ENCODE peak calls at places on chromosome 4, in four cellular contexts. T is WERI-Rb-1, L is PC-3, E is astrocyte of the cerebellum. V is an unnamed sample.

GRCh38 chr4:118410143-118410542 is 57.3 kb upstream of the PRSS12 start:
- DNase-seq in E (no peak), L (peak), T (no peak), V (peak)

GRCh38 chr4:17132226-17132625 is 233.8 kb upstream of the LDB2 start:
- DNase-seq in E (no peak), L (no peak), T (no peak), V (no peak)

GRCh38 chr4:15320116-15320515 is 107.7 kb upstream of the C1QTNF7 start:
- DNase-seq in E (no peak), T (no peak), L (peak), V (no peak)

GRCh38 chr4:2256781-2257191 is 5.1 kb downstream of the MXD4 start:
- DNase-seq in T (no peak), L (no peak), E (no peak), V (no peak)

GRCh38 chr4:68404153-68404552 is 43.1 kb upstream of the TMPRSS11E start:
- DNase-seq in L (no peak), T (no peak), E (no peak), V (no peak)

GRCh38 chr4:39635023-39635422 is 3.6 kb downstream of the SMIM14 start:
- DNase-seq in L (peak), T (no peak), E (no peak), V (peak)

GRCh38 chr4:143270266-143270838 is 66.3 kb upstream of the GAB1 start:
- DNase-seq in T (no peak), E (no peak), L (no peak), V (no peak)

GRCh38 chr4:173528378-173529321 is 1.4 kb downstream of the HAND2 start:
- DNase-seq in L (no peak), E (no peak), T (no peak), V (no peak)

GRCh38 chr4:65302145-65302544 is 368.1 kb downstream of the EPHA5 start:
- DNase-seq in E (peak), L (no peak), T (no peak), V (no peak)
- H3K4me3 ChIP-seq in E (no peak), L (no peak), T (no peak), V (no peak)

GRCh38 chr4:18292411-18292810 is 270.9 kb upstream of the LCORL start:
- DNase-seq in E (no peak), L (no peak), T (no peak), V (no peak)
- TF ChIP-seq CTCF in E (no peak), L (no peak), T (no peak), V (no peak)

GRCh38 chr4:139587452-139587851 is 31.4 kb upstream of the SETD7 start:
- DNase-seq in E (no peak), T (no peak), L (no peak), V (peak)
- H3K4me3 ChIP-seq in E (no peak), T (no peak), L (no peak), V (no peak)

DNA sequence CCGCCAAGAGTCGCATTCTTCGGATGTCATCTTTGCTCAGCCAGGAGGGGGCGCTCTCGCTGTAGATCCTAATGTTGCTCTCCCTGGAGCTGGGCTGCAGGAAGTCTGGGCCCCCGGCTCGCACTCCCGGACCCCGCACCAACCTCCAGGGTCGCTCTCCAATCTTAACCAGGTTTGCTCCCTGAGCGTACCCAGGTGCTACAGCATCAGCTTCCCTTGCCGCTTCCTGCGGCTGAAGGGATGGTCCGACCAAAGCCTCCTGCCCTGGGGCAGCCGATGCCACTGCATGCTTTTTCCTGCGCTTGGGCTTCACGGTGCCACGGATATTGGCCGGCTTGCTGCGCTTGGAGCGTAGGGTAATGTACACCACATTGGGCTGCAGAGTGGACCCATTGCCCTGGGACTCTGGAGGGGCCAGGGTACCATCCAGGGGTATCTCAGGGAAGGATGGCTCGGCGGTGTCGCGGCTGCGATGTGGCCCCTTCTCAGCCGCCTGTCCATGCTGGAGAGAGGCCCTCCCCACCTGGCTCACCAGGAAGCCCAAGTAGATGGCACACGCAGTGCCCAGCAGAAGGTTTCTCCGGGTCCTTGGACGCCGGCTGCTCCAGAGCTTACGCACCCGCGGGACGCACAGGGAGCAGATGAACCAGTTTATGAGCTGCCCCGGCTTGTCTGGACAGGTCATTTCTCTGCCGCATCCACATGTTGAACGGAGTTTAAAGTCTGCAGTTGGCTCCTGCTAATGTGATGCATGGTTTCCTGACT is 2.0 kb downstream of the GASK1B start:
- DNase-seq in E (no peak), L (peak), T (peak), V (peak)
- TF ChIP-seq CTCF in E (peak), L (peak), T (peak), V (peak)